ENCODE peak calls at places on chromosomes 12 and 14, in eight cellular contexts. R, K, L, G, F, U, J and Q are unnamed samples.

GRCh38 chr12:77122661-77123060 is 57.3 kb upstream of the E2F7 start:
- DNase-seq in R (no peak), K (no peak), L (no peak), G (no peak), F (no peak), U (no peak), J (no peak), Q (no peak)

GRCh38 chr12:70609203-70609602 is 28.0 kb downstream of the PTPRB start:
- DNase-seq in R (no peak), K (no peak), L (no peak), G (no peak), F (no peak), U (no peak), J (no peak), Q (no peak)

GRCh38 chr12:23895792-23896218 is 53.7 kb downstream of the SOX5 start:
- DNase-seq in R (no peak), K (no peak), L (no peak), G (no peak), F (no peak), U (no peak), J (no peak), Q (no peak)

GRCh38 chr14:102711946-102712345 is 65.3 kb upstream of the TRAF3 start:
- DNase-seq in R (no peak), K (no peak), L (no peak), G (no peak), F (no peak), U (no peak), J (peak; percentile 73), Q (no peak)

GRCh38 chr14:31265701-31266398 is 58.3 kb upstream of the HECTD1 start:
- DNase-seq in R (no peak), K (no peak), L (no peak), G (no peak), F (peak; percentile 91), U (no peak), J (peak; percentile 11), Q (no peak)

GRCh38 chr12:5201554-5202243 is 158.0 kb downstream of the KCNA5 start:
- DNase-seq in R (no peak), K (no peak), L (no peak), G (no peak), F (no peak), U (no peak), J (no peak), Q (no peak)

GRCh38 chr14:34632451-34632850 is 2.5 kb upstream of the SNX6 start:
- DNase-seq in R (no peak), K (no peak), L (no peak), G (no peak), F (no peak), U (no peak), J (no peak), Q (no peak)

GRCh38 chr12:67358686-67359374 is 89.7 kb downstream of the CAND1 start:
- DNase-seq in R (no peak), K (no peak), L (no peak), G (no peak), F (no peak), U (no peak), J (no peak), Q (no peak)

GRCh38 chr12:93567174-93567573 is 5.3 kb upstream of the SOCS2 start:
- DNase-seq in R (no peak), K (no peak), L (no peak), G (no peak), F (no peak), U (no peak), J (no peak), Q (no peak)

GRCh38 chr12:93568091-93568490 is 4.4 kb upstream of the SOCS2 start:
- DNase-seq in R (no peak), K (no peak), L (no peak), G (no peak), F (no peak), U (no peak), J (no peak), Q (no peak)

GRCh38 chr12:93569301-93569655 is 3.2 kb upstream of the SOCS2 start:
- DNase-seq in R (no peak), K (no peak), L (no peak), G (no peak), F (no peak), U (no peak), J (no peak), Q (no peak)

GRCh38 chr12:93565760-93566159 is 6.7 kb upstream of the SOCS2 start:
- DNase-seq in R (no peak), K (no peak), L (no peak), G (no peak), F (no peak), U (no peak), J (no peak), Q (no peak)

DNA sequence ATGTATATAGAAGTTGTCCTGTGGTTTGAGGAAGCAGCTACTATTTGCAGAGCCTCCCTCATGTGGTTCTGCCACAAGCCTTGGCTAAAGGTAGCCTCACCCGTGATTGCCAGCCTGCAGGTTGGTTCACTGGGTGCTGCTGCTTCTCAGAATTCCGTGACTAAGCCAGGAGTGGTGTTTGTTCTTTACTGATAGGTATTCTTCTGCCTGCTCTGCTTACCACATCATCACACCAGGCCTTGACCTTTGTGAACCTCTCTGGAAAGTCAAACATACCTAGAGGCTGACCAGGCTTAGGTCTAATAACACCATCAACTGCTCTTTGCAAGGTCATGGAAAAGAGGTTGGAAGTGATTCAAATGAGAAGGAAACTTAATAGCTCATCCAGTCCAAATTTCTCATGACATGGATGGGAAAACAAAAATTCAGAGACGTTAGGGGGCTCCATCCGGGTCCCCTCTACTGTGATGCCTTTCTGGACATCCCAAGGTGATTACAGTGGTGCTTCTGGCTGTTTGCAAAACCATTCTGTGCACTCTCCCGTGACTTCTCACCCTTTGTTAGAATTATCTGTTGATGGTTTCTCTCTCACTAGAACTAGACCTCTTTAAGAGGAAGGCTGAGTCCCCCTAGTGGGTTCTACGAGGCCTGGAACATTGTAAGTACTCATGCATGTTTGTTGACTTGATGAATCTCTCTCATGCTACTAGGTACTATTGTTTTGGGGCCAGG is 8.5 kb upstream of the SOCS2 start:
- DNase-seq in R (peak; percentile 81), K (no peak), L (no peak), G (no peak), F (peak; percentile 73), U (peak; percentile 59), J (peak; percentile 85), Q (no peak)
- TF ChIP-seq CTCF in R (no peak), K (no peak), L (no peak), G (peak; percentile 52), F (peak; percentile 4), U (peak; percentile 33), J (no peak), Q (peak; percentile 36)

GRCh38 chr12:124920353-124920935 is 6.0 kb upstream of the UBC start:
- DNase-seq in R (no peak), K (no peak), L (no peak), G (no peak), F (no peak), U (no peak), J (no peak), Q (no peak)

GRCh38 chr12:124916370-124917134 is 2.1 kb upstream of the UBC start:
- DNase-seq in R (peak; percentile 88), K (peak; percentile 49), L (no peak), G (no peak), F (peak; percentile 95), U (peak; percentile 90), J (peak; percentile 74), Q (peak; percentile 83)

GRCh38 chr12:124919646-124920352 is 5.3 kb upstream of the UBC start:
- DNase-seq in R (no peak), K (peak; percentile 33), L (no peak), G (peak; percentile 69), F (peak; percentile 85), U (no peak), J (peak; percentile 59), Q (no peak)

GRCh38 chr12:124917135-124917840 is 2.8 kb upstream of the UBC start:
- DNase-seq in R (peak; percentile 98), K (peak; percentile 91), L (peak; percentile 98), G (peak; percentile 95), F (peak; percentile 99), U (peak; percentile 99), J (peak; percentile 95), Q (peak; percentile 100)

GRCh38 chr12:124917841-124918621 is 3.6 kb upstream of the UBC start:
- DNase-seq in R (no peak), K (no peak), L (no peak), G (peak; percentile 42), F (peak; percentile 95), U (no peak), J (peak; percentile 69), Q (no peak)
- H3K4me3 ChIP-seq in R (no peak overlapping the region), K (peak overlapping the region; percentile 31), L (peak overlapping the region; percentile 88), G (peak overlapping the region; percentile 43), F (peak overlapping the region; percentile 19), U (peak overlapping the region; percentile 45), J (peak overlapping the region; percentile 58), Q (peak overlapping the region; percentile 41)

GRCh38 chr12:103748002-103748401 is 93.0 kb downstream of the NT5DC3 start:
- DNase-seq in R (no peak), K (no peak), L (no peak), G (no peak), F (peak; percentile 77), U (no peak), J (peak; percentile 12), Q (no peak)

GRCh38 chr12:103751600-103751999 is 89.4 kb downstream of the NT5DC3 start:
- DNase-seq in R (no peak), K (no peak), L (no peak), G (no peak), F (no peak), U (no peak), J (no peak), Q (no peak)

GRCh38 chr12:103748875-103749274 is 92.2 kb downstream of the NT5DC3 start:
- DNase-seq in R (no peak), K (no peak), L (no peak), G (no peak), F (no peak), U (no peak), J (no peak), Q (no peak)

GRCh38 chr12:103755425-103755824 is 85.6 kb downstream of the NT5DC3 start:
- DNase-seq in R (no peak), K (no peak), L (no peak), G (no peak), F (no peak), U (no peak), J (no peak), Q (no peak)

DNA sequence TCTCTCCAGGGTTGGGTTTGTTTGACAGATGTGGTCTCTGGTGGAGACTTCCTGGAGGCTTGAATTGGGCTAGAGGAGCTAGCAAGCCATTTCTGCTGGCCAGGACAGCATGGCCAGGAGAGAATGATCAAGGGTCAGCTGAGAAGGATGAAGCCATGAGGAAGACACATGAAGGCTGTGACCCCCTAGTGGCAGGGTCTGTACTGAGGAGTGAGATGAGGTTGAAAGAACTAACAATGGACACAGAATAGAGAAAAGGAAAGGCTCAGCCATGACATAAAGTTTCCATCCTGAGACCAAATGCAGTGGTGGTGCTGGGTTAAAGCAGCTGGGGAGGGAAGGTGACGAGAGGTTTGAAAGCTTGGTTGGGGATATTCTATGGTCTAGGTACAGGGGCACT is 89.9 kb downstream of the NT5DC3 start:
- DNase-seq in R (no peak), K (no peak), L (no peak), G (no peak), F (no peak), U (no peak), J (no peak), Q (no peak)
- TF ChIP-seq CTCF in R (no peak), K (no peak), L (no peak), G (peak; percentile 52), F (no peak), U (peak; percentile 38), J (no peak), Q (no peak)

GRCh38 chr12:88303335-88303734 is 161.2 kb downstream of the TMTC3 start:
- DNase-seq in R (no peak), K (no peak), L (no peak), G (no peak), F (no peak), U (no peak), J (no peak), Q (no peak)

GRCh38 chr12:88298761-88299242 is 156.7 kb downstream of the TMTC3 start:
- DNase-seq in R (no peak), K (no peak), L (no peak), G (peak; percentile 4), F (peak; percentile 97), U (peak; percentile 70), J (peak; percentile 44), Q (peak; percentile 69)

GRCh38 chr12:88298014-88298682 is 156.0 kb downstream of the TMTC3 start:
- DNase-seq in R (no peak), K (no peak), L (no peak), G (no peak), F (no peak), U (no peak), J (no peak), Q (peak; percentile 63)

GRCh38 chr12:88300931-88301330 is 158.8 kb downstream of the TMTC3 start:
- DNase-seq in R (no peak), K (no peak), L (no peak), G (no peak), F (no peak), U (no peak), J (no peak), Q (peak; percentile 95)

DNA sequence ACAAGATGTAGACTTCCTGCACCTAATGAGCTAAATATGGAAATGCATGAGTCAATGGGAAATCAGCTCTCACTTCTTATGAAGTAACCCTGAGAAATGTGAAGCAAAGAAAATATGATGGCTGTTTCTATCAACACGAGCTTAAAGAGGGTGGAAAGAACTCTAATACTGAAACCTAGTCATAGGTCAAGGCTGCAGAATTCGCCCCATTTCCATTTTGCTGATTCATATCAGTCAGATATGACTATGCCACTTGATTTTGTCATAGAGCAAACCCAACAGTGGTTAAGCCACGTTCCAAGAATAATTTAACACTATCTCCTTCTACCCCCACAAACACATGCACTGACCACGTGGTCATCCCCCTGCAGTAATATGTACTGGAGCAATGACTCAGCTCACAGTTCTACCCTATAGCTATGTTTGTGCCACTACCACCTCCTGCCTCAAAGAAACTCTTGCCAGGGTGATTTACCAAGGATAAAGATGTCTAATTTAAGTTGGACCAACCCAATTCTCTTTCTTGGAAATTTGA is 157.5 kb downstream of the TMTC3 start:
- DNase-seq in R (no peak), K (no peak), L (no peak), G (peak; percentile 65), F (peak; percentile 100), U (peak; percentile 34), J (peak; percentile 71), Q (no peak)
- H3K4me3 ChIP-seq in R (no peak overlapping the region), K (no peak overlapping the region), L (no peak overlapping the region), G (no peak overlapping the region), F (no peak overlapping the region), U (no peak overlapping the region), J (peak overlapping the region; percentile 11), Q (no peak overlapping the region)